ENCODE peak calls at places on chromosomes 7 and 10, in ten cellular contexts. I is prostate gland, Z is adrenal gland, O is DMS79 treated with DMSO at 0.1 percent for 48 hours, H is upper lobe of right lung, W is ELR, G is ovary, T is cardiac fibroblast, R is choroid plexus epithelial cell, S is B cell. X is an unnamed sample.

GRCh38 chr10:86411281-86411841 is 44.8 kb upstream of the GRID1 start:
- DNase-seq in I (no peak), Z (peak; percentile 74), O (no peak), H (no peak), W (peak; percentile 64), G (no peak), T (peak; percentile 81), R (peak; percentile 91), S (no peak), X (peak; percentile 29)

GRCh38 chr10:53331460-53331859 is 558.9 kb upstream of the MBL2 start:
- DNase-seq in I (no peak), Z (no peak), O (no peak), H (no peak), W (no peak), G (no peak), T (no peak), R (no peak), S (no peak), X (no peak)

GRCh38 chr7:44279286-44279685 is 46.1 kb downstream of the CAMK2B start:
- DNase-seq in I (no peak), Z (peak; percentile 39), O (no peak), H (peak; percentile 40), W (no peak), G (peak; percentile 3), T (no peak), R (no peak), S (no peak), X (no peak)

GRCh38 chr7:16202298-16202697 is 219.0 kb downstream of the CRPPA start:
- DNase-seq in I (no peak), Z (no peak), O (no peak), H (no peak), W (no peak), G (no peak), T (peak; percentile 5), R (peak; percentile 8), S (no peak), X (no peak)

GRCh38 chr7:12715372-12716133 is 28.1 kb downstream of the ARL4A start:
- DNase-seq in I (peak; percentile 89), Z (peak; percentile 80), O (peak; percentile 42), H (peak; percentile 82), W (peak; percentile 85), G (peak; percentile 29), T (peak; percentile 99), R (peak; percentile 99), S (no peak), X (peak; percentile 74)

GRCh38 chr10:7606977-7607404 is 59.8 kb downstream of the ITIH5 start:
- DNase-seq in I (no peak), Z (no peak), O (no peak), H (no peak), W (no peak), G (no peak), T (peak; percentile 25), R (no peak), S (no peak), X (no peak)

GRCh38 chr7:51430480-51431086 is 114.0 kb upstream of the COBL start:
- DNase-seq in I (peak; percentile 38), Z (peak; percentile 77), O (peak; percentile 45), H (no peak), W (peak; percentile 42), G (peak; percentile 49), T (peak; percentile 54), R (peak; percentile 46), S (peak; percentile 19), X (peak; percentile 56)

GRCh38 chr10:70925377-70926214 is 37.2 kb upstream of the PCBD1 start:
- DNase-seq in I (peak; percentile 23), Z (peak; percentile 60), O (no peak), H (peak; percentile 80), W (peak; percentile 39), G (peak; percentile 66), T (peak; percentile 36), R (peak; percentile 32), S (peak; percentile 68), X (peak; percentile 40)

GRCh38 chr10:74852406-74852805 is 26.0 kb downstream of the KAT6B start:
- DNase-seq in I (no peak), Z (no peak), O (peak; percentile 26), H (no peak), W (no peak), G (no peak), T (no peak), R (no peak), S (no peak), X (no peak)

GRCh38 chr7:137507096-137507495 is 163.6 kb upstream of the PTN start:
- DNase-seq in I (no peak), Z (no peak), O (no peak), H (no peak), W (no peak), G (no peak), T (no peak), R (no peak), S (no peak), X (no peak)

GRCh38 chr7:159032310-159032709 is 112.4 kb downstream of the VIPR2 start:
- DNase-seq in I (peak; percentile 2), Z (peak; percentile 53), O (no peak), H (no peak), W (no peak), G (no peak), T (no peak), R (no peak), S (no peak), X (peak; percentile 9)

GRCh38 chr10:122570920-122571319 is 10.4 kb downstream of the DMBT1 start:
- DNase-seq in I (no peak), Z (no peak), O (no peak), H (no peak), W (no peak), G (no peak), T (no peak), R (no peak), S (no peak), X (no peak)

GRCh38 chr10:122373713-122374112 is 795 bp upstream of the PLEKHA1 start:
- DNase-seq in I (peak; percentile 39), Z (peak; percentile 57), O (no peak), H (no peak), W (peak; percentile 11), G (peak; percentile 33), T (peak; percentile 34), R (peak; percentile 63), S (no peak), X (no peak)

GRCh38 chr7:41987-42386 is 150.4 kb upstream of the FAM20C start:
- DNase-seq in I (peak; percentile 1), Z (peak; percentile 33), O (no peak), H (peak; percentile 23), W (no peak), G (peak; percentile 4), T (no peak), R (no peak), S (no peak), X (no peak)

GRCh38 chr10:29083096-29083495 is 205.8 kb upstream of the LYZL1 start:
- DNase-seq in I (no peak), Z (no peak), O (no peak), H (no peak), W (no peak), G (no peak), T (no peak), R (no peak), S (no peak), X (no peak)

GRCh38 chr7:104529567-104529966 is 201.2 kb downstream of the LHFPL3 start:
- DNase-seq in I (no peak), Z (no peak), O (no peak), H (no peak), W (no peak), G (no peak), T (no peak), R (no peak), S (no peak), X (no peak)

GRCh38 chr10:133359554-133359971 is 1.7 kb upstream of the FUOM start:
- DNase-seq in I (peak; percentile 37), Z (no peak), O (peak; percentile 50), H (no peak), W (no peak), G (no peak), T (no peak), R (no peak), S (peak; percentile 49), X (peak; percentile 83)

GRCh38 chr7:20282960-20283359 is 47.7 kb upstream of the ITGB8 start:
- DNase-seq in I (no peak), Z (no peak), O (no peak), H (no peak), W (no peak), G (no peak), T (no peak), R (no peak), S (no peak), X (no peak)

GRCh38 chr10:92490387-92490786 is 83.5 kb downstream of the IDE start:
- DNase-seq in I (no peak), Z (no peak), O (no peak), H (no peak), W (peak; percentile 73), G (no peak), T (peak; percentile 11), R (peak; percentile 35), S (no peak), X (no peak)

X was measured in mucosa of gallbladder.